ENCODE peak calls at places on chromosome 17, in five cellular contexts. One of them, this sample, is unnamed.

GRCh38 chr17:1474402-1475189 is 17.9 kb downstream of the MYO1C start:
- ATAC-seq in upper lobe of left lung: no peak
- ATAC-seq in GM12878: peak; percentile 87
- ATAC-seq in HepG2: no peak
- ATAC-seq in K562: no peak
- ATAC-seq in this sample: no peak

GRCh38 chr17:27257031-27257357 is 36.9 kb upstream of the WSB1 start:
- ATAC-seq in K562: peak; percentile 43
- ATAC-seq in upper lobe of left lung: no peak
- ATAC-seq in GM12878: no peak
- ATAC-seq in HepG2: peak; percentile 41
- ATAC-seq in this sample: peak; percentile 13

GRCh38 chr17:76671123-76671911 is 27.8 kb upstream of the ST6GALNAC1 start:
- ATAC-seq in upper lobe of left lung: peak; percentile 99
- ATAC-seq in K562: peak; percentile 97
- ATAC-seq in HepG2: peak; percentile 93
- ATAC-seq in GM12878: peak; percentile 100
- ATAC-seq in this sample: peak; percentile 100

GRCh38 chr17:951388-952132 is 28.0 kb downstream of the NXN start:
- ATAC-seq in K562: no peak
- ATAC-seq in HepG2: peak; percentile 72
- ATAC-seq in upper lobe of left lung: peak; percentile 59
- ATAC-seq in GM12878: no peak
- ATAC-seq in this sample: peak; percentile 64

GRCh38 chr17:60671482-60671881 is 6.2 kb upstream of the BCAS3 start:
- ATAC-seq in GM12878: no peak
- ATAC-seq in upper lobe of left lung: no peak
- ATAC-seq in HepG2: no peak
- ATAC-seq in K562: no peak
- ATAC-seq in this sample: no peak

GRCh38 chr17:17835415-17836249 is 1.2 kb downstream of the SREBF1 start:
- ATAC-seq in upper lobe of left lung: no peak
- ATAC-seq in K562: no peak
- ATAC-seq in HepG2: no peak
- ATAC-seq in GM12878: no peak
- ATAC-seq in this sample: peak; percentile 0

GRCh38 chr17:61816538-61816937 is 46.8 kb downstream of the BRIP1 start:
- ATAC-seq in HepG2: no peak
- ATAC-seq in GM12878: peak; percentile 54
- ATAC-seq in K562: no peak
- ATAC-seq in upper lobe of left lung: no peak
- ATAC-seq in this sample: no peak

GRCh38 chr17:28744104-28744801 is 442 bp downstream of the TRAF4 start:
- ATAC-seq in K562: peak; percentile 1
- ATAC-seq in upper lobe of left lung: no peak
- ATAC-seq in HepG2: peak; percentile 3
- ATAC-seq in GM12878: peak; percentile 1
- ATAC-seq in this sample: peak; percentile 26

GRCh38 chr17:50758989-50759544 is 8.3 kb downstream of the ANKRD40CL start:
- ATAC-seq in HepG2: peak; percentile 8
- ATAC-seq in upper lobe of left lung: no peak
- ATAC-seq in K562: no peak
- ATAC-seq in GM12878: no peak
- ATAC-seq in this sample: no peak

GRCh38 chr17:83006515-83007455 is 72.6 kb upstream of the METRNL start:
- ATAC-seq in HepG2: no peak
- ATAC-seq in K562: no peak
- ATAC-seq in upper lobe of left lung: no peak
- ATAC-seq in GM12878: no peak
- ATAC-seq in this sample: peak; percentile 39

GRCh38 chr17:8117980-8118768 is at the start of gene ALOXE3:
- ATAC-seq in HepG2: peak; percentile 16
- ATAC-seq in K562: no peak
- ATAC-seq in GM12878: no peak
- ATAC-seq in upper lobe of left lung: peak; percentile 7
- ATAC-seq in this sample: peak; percentile 16

GRCh38 chr17:14204084-14204483 is 32.6 kb downstream of the CDRT15 start:
- ATAC-seq in K562: peak; percentile 82
- ATAC-seq in HepG2: no peak
- ATAC-seq in GM12878: no peak
- ATAC-seq in upper lobe of left lung: no peak
- ATAC-seq in this sample: no peak

DNA sequence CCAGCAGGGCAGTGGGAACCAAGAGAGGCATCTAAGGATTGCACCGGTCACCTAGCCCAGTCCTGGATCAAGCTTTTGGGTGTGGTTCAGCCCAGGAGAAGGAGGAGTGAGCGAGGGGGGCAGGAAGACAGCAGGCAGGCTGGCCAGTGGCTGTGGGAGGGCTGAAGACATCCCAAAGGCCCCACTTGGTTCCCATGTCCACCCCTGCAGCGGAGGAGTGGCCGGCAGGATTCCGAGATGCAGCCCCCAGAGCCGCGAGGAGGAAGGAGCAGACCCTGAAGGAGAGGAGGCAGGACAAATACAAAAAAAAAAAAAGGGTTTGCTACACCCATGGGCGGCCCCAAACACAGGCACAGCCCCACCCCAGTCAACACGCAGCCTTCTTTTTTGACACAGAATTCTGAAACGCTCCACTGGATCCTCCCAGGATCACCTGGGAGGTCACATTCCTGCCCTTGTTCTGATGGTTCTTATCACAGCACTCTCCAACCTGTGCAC is 1.1 kb upstream of the SLC47A2 start:
- ATAC-seq in GM12878: no peak
- ATAC-seq in K562: no peak
- ATAC-seq in HepG2: no peak
- ATAC-seq in upper lobe of left lung: no peak
- ATAC-seq in this sample: no peak
- TF ChIP-seq EP300 in GM12878: no peak
- TF ChIP-seq EP300 in K562: no peak
- TF ChIP-seq EP300 in HepG2: no peak
- TF ChIP-seq EP300 in upper lobe of left lung: no peak
- TF ChIP-seq EP300 in this sample: no peak

GRCh38 chr17:43392397-43392796 is 6.4 kb upstream of the ARL4D start:
- ATAC-seq in HepG2: no peak
- ATAC-seq in K562: no peak
- ATAC-seq in upper lobe of left lung: no peak
- ATAC-seq in GM12878: no peak
- ATAC-seq in this sample: no peak

GRCh38 chr17:43385046-43385831 is 13.6 kb upstream of the ARL4D start:
- ATAC-seq in GM12878: no peak
- ATAC-seq in HepG2: peak; percentile 22
- ATAC-seq in K562: no peak
- ATAC-seq in upper lobe of left lung: no peak
- ATAC-seq in this sample: no peak

GRCh38 chr17:43384476-43384862 is 14.3 kb upstream of the ARL4D start:
- ATAC-seq in HepG2: peak; percentile 87
- ATAC-seq in K562: no peak
- ATAC-seq in upper lobe of left lung: no peak
- ATAC-seq in GM12878: no peak
- ATAC-seq in this sample: no peak

GRCh38 chr17:43389022-43389947 is 9.5 kb upstream of the ARL4D start:
- ATAC-seq in upper lobe of left lung: peak; percentile 93
- ATAC-seq in HepG2: peak; percentile 50
- ATAC-seq in GM12878: peak; percentile 88
- ATAC-seq in K562: peak; percentile 74
- ATAC-seq in this sample: peak; percentile 85

GRCh38 chr17:43388198-43389021 is 10.4 kb upstream of the ARL4D start:
- ATAC-seq in GM12878: peak; percentile 90
- ATAC-seq in K562: peak; percentile 94
- ATAC-seq in upper lobe of left lung: peak; percentile 95
- ATAC-seq in HepG2: peak; percentile 71
- ATAC-seq in this sample: peak; percentile 94
- TF ChIP-seq POLR2AphosphoS5 in GM12878: peak; percentile 59
- TF ChIP-seq POLR2AphosphoS5 in K562: no peak
- TF ChIP-seq POLR2AphosphoS5 in upper lobe of left lung: peak; percentile 99
- TF ChIP-seq POLR2AphosphoS5 in HepG2: peak; percentile 89
- TF ChIP-seq POLR2AphosphoS5 in this sample: peak; percentile 97

DNA sequence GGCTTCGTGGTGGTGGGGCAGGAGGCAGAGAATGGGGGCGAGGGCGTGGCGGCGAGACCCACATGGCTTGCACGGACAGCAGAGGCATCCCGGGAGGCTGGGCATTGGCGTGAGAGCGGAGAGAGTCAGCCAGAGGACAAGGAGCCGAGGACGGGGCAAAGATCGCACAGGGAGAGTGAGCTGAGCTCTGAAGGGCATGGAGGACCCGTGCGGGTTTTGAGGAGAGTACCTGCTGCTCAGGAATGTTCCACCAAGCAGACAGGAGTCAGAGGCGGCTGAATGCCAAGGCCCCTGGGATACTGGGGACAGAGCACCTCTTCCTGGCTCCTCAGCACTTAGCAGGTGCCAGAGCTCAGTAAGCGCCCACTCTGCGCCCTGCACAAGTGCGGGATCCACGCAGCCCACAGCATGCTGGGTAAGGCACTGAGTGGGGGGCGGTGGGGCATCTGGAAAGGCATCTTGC is 47.8 kb downstream of the ARHGAP27 start:
- ATAC-seq in upper lobe of left lung: no peak
- ATAC-seq in HepG2: peak; percentile 55
- ATAC-seq in K562: no peak
- ATAC-seq in GM12878: no peak
- ATAC-seq in this sample: no peak
- TF ChIP-seq EP300 in upper lobe of left lung: no peak
- TF ChIP-seq EP300 in HepG2: no peak
- TF ChIP-seq EP300 in K562: no peak
- TF ChIP-seq EP300 in GM12878: no peak
- TF ChIP-seq EP300 in this sample: no peak

GRCh38 chr17:57109393-57110151 is 24.5 kb downstream of the AKAP1 start:
- ATAC-seq in upper lobe of left lung: no peak
- ATAC-seq in HepG2: peak; percentile 37
- ATAC-seq in K562: peak; percentile 36
- ATAC-seq in GM12878: no peak
- ATAC-seq in this sample: peak; percentile 51

GRCh38 chr17:57111386-57111785 is 26.3 kb downstream of the AKAP1 start:
- ATAC-seq in GM12878: no peak
- ATAC-seq in upper lobe of left lung: no peak
- ATAC-seq in K562: no peak
- ATAC-seq in HepG2: no peak
- ATAC-seq in this sample: no peak

GRCh38 chr17:57108656-57109392 is 23.8 kb downstream of the AKAP1 start:
- ATAC-seq in HepG2: no peak
- ATAC-seq in upper lobe of left lung: no peak
- ATAC-seq in K562: no peak
- ATAC-seq in GM12878: no peak
- ATAC-seq in this sample: no peak

GRCh38 chr17:57110579-57111367 is 25.7 kb downstream of the AKAP1 start:
- ATAC-seq in GM12878: no peak
- ATAC-seq in HepG2: no peak
- ATAC-seq in K562: no peak
- ATAC-seq in upper lobe of left lung: no peak
- ATAC-seq in this sample: no peak

GRCh38 chr17:57110152-57110542 is 25.1 kb downstream of the AKAP1 start:
- ATAC-seq in GM12878: no peak
- ATAC-seq in K562: no peak
- ATAC-seq in HepG2: no peak
- ATAC-seq in upper lobe of left lung: no peak
- ATAC-seq in this sample: peak; percentile 66
- TF ChIP-seq POLR2AphosphoS5 in GM12878: no peak
- TF ChIP-seq POLR2AphosphoS5 in K562: no peak
- TF ChIP-seq POLR2AphosphoS5 in HepG2: no peak
- TF ChIP-seq POLR2AphosphoS5 in upper lobe of left lung: no peak
- TF ChIP-seq POLR2AphosphoS5 in this sample: peak; percentile 31

GRCh38 chr17:75046583-75047289 is at the start of the genes ATP5PD and KCTD2:
- ATAC-seq in K562: peak; percentile 98
- ATAC-seq in GM12878: peak; percentile 98
- ATAC-seq in HepG2: peak; percentile 98
- ATAC-seq in upper lobe of left lung: peak; percentile 100
- ATAC-seq in this sample: peak; percentile 99
- TF ChIP-seq EP300 in K562: peak; percentile 33
- TF ChIP-seq EP300 in GM12878: no peak
- TF ChIP-seq EP300 in HepG2: peak; percentile 56
- TF ChIP-seq EP300 in upper lobe of left lung: no peak
- TF ChIP-seq EP300 in this sample: no peak

DNA sequence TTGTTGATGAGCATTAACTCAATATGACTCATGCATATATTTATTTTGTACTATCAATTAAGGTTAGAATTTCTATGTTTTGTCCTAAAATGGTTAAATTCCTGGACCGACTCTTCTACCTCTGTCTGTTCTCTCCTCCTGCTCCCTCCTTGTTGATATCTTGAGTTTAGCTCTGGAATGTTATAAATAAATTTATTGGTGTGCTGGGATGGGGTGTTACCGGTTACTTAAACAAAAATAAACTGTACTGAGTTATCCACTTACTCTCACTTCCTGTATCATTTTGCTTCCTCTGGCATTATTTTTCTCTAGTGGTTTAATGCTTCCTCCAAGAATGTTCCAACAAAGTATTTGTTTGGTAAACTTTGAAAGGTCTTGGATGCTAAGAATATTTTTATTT is 120.1 kb downstream of the ABCA8 start:
- ATAC-seq in K562: no peak
- ATAC-seq in HepG2: no peak
- ATAC-seq in GM12878: no peak
- ATAC-seq in upper lobe of left lung: no peak
- ATAC-seq in this sample: no peak
- TF ChIP-seq POLR2AphosphoS5 in K562: no peak
- TF ChIP-seq POLR2AphosphoS5 in HepG2: no peak
- TF ChIP-seq POLR2AphosphoS5 in GM12878: no peak
- TF ChIP-seq POLR2AphosphoS5 in upper lobe of left lung: no peak
- TF ChIP-seq POLR2AphosphoS5 in this sample: no peak